ENCODE peak calls at places on chromosomes 12 and 14, in seven cellular contexts. One of them, this sample, is unnamed.
A peak's percentile ranks its signal among the peaks of the same experiment; 100 is the strongest.

GRCh38 chr14:65164825-65165135 is 62.5 kb upstream of the MAX start:
- DNase-seq in ovary: no peak
- DNase-seq in heart right ventricle: no peak
- DNase-seq in hepatocyte: no peak
- DNase-seq in brain microvascular endothelial cell: no peak
- DNase-seq in CD4-positive, alpha-beta memory T cell: no peak
- DNase-seq in A549: no peak
- DNase-seq in this sample: no peak

GRCh38 chr12:18546399-18546798 is 191.4 kb downstream of the PLCZ1 start:
- DNase-seq in ovary: no peak
- DNase-seq in heart right ventricle: no peak
- DNase-seq in hepatocyte: peak; percentile 32
- DNase-seq in brain microvascular endothelial cell: peak; percentile 57
- DNase-seq in CD4-positive, alpha-beta memory T cell: no peak
- DNase-seq in A549: no peak
- DNase-seq in this sample: no peak

GRCh38 chr14:105328070-105328677 is 13.6 kb downstream of the PACS2 start:
- DNase-seq in ovary: no peak
- DNase-seq in heart right ventricle: no peak
- DNase-seq in hepatocyte: no peak
- DNase-seq in brain microvascular endothelial cell: no peak
- DNase-seq in CD4-positive, alpha-beta memory T cell: no peak
- DNase-seq in A549: no peak
- DNase-seq in this sample: no peak

GRCh38 chr14:69154779-69155178 is 1.9 kb upstream of the DCAF5 start:
- DNase-seq in ovary: no peak
- DNase-seq in heart right ventricle: no peak
- DNase-seq in hepatocyte: peak; percentile 54
- DNase-seq in brain microvascular endothelial cell: peak; percentile 17
- DNase-seq in CD4-positive, alpha-beta memory T cell: no peak
- DNase-seq in A549: peak; percentile 65
- DNase-seq in this sample: no peak

GRCh38 chr12:26028953-26029740 is 70.7 kb downstream of the RASSF8 start:
- DNase-seq in ovary: no peak
- DNase-seq in heart right ventricle: no peak
- DNase-seq in hepatocyte: peak; percentile 58
- DNase-seq in brain microvascular endothelial cell: peak; percentile 45
- DNase-seq in CD4-positive, alpha-beta memory T cell: no peak
- DNase-seq in A549: peak; percentile 37
- DNase-seq in this sample: no peak

GRCh38 chr14:52547027-52547426 is 5.3 kb downstream of the TXNDC16 start:
- DNase-seq in ovary: no peak
- DNase-seq in heart right ventricle: no peak
- DNase-seq in hepatocyte: no peak
- DNase-seq in brain microvascular endothelial cell: no peak
- DNase-seq in CD4-positive, alpha-beta memory T cell: no peak
- DNase-seq in A549: no peak
- DNase-seq in this sample: no peak

GRCh38 chr12:39919790-39920189 is 186.1 kb downstream of the SLC2A13 start:
- DNase-seq in ovary: no peak
- DNase-seq in heart right ventricle: no peak
- DNase-seq in hepatocyte: no peak
- DNase-seq in brain microvascular endothelial cell: no peak
- DNase-seq in CD4-positive, alpha-beta memory T cell: no peak
- DNase-seq in A549: no peak
- DNase-seq in this sample: no peak

GRCh38 chr14:69543341-69544249 is 31.1 kb downstream of the CCDC177 start:
- DNase-seq in ovary: no peak
- DNase-seq in heart right ventricle: no peak
- DNase-seq in hepatocyte: peak; percentile 66
- DNase-seq in brain microvascular endothelial cell: peak; percentile 88
- DNase-seq in CD4-positive, alpha-beta memory T cell: peak; percentile 14
- DNase-seq in A549: peak; percentile 39
- DNase-seq in this sample: no peak

GRCh38 chr12:60052483-60052882 is 456.7 kb downstream of the SLC16A7 start:
- DNase-seq in ovary: no peak
- DNase-seq in heart right ventricle: no peak
- DNase-seq in hepatocyte: no peak
- DNase-seq in brain microvascular endothelial cell: peak; percentile 82
- DNase-seq in CD4-positive, alpha-beta memory T cell: no peak
- DNase-seq in A549: no peak
- DNase-seq in this sample: no peak

GRCh38 chr12:129594098-129594497 is 309.7 kb downstream of the TMEM132D start:
- DNase-seq in ovary: no peak
- DNase-seq in heart right ventricle: no peak
- DNase-seq in hepatocyte: no peak
- DNase-seq in brain microvascular endothelial cell: peak; percentile 34
- DNase-seq in CD4-positive, alpha-beta memory T cell: no peak
- DNase-seq in A549: no peak
- DNase-seq in this sample: no peak

GRCh38 chr12:101859664-101860607 is 17.4 kb upstream of the DRAM1 start:
- DNase-seq in ovary: no peak
- DNase-seq in heart right ventricle: no peak
- DNase-seq in hepatocyte: no peak
- DNase-seq in brain microvascular endothelial cell: no peak
- DNase-seq in CD4-positive, alpha-beta memory T cell: no peak
- DNase-seq in A549: no peak
- DNase-seq in this sample: no peak

GRCh38 chr12:52874573-52875435 is 26.0 kb upstream of the KRT78 start:
- DNase-seq in ovary: no peak
- DNase-seq in heart right ventricle: no peak
- DNase-seq in hepatocyte: peak; percentile 40
- DNase-seq in brain microvascular endothelial cell: no peak
- DNase-seq in CD4-positive, alpha-beta memory T cell: no peak
- DNase-seq in A549: no peak
- DNase-seq in this sample: no peak

GRCh38 chr12:113500662-113501435 is 29.2 kb upstream of the LHX5 start:
- DNase-seq in ovary: no peak
- DNase-seq in heart right ventricle: no peak
- DNase-seq in hepatocyte: no peak
- DNase-seq in brain microvascular endothelial cell: no peak
- DNase-seq in CD4-positive, alpha-beta memory T cell: no peak
- DNase-seq in A549: no peak
- DNase-seq in this sample: no peak

GRCh38 chr14:50964683-50965390 is 20.6 kb upstream of the PYGL start:
- DNase-seq in ovary: peak; percentile 71
- DNase-seq in heart right ventricle: no peak
- DNase-seq in hepatocyte: peak; percentile 88
- DNase-seq in brain microvascular endothelial cell: peak; percentile 98
- DNase-seq in CD4-positive, alpha-beta memory T cell: no peak
- DNase-seq in A549: peak; percentile 11
- DNase-seq in this sample: peak; percentile 82

GRCh38 chr12:78470354-78471195 is 394.0 kb upstream of the SYT1 start:
- DNase-seq in ovary: no peak
- DNase-seq in heart right ventricle: no peak
- DNase-seq in hepatocyte: peak; percentile 43
- DNase-seq in brain microvascular endothelial cell: peak; percentile 64
- DNase-seq in CD4-positive, alpha-beta memory T cell: no peak
- DNase-seq in A549: peak; percentile 6
- DNase-seq in this sample: no peak

GRCh38 chr12:100656806-100657205 is 83.3 kb downstream of the GAS2L3 start:
- DNase-seq in ovary: no peak
- DNase-seq in heart right ventricle: no peak
- DNase-seq in hepatocyte: no peak
- DNase-seq in brain microvascular endothelial cell: no peak
- DNase-seq in CD4-positive, alpha-beta memory T cell: no peak
- DNase-seq in A549: no peak
- DNase-seq in this sample: no peak

GRCh38 chr12:107027304-107028053 is 40.5 kb upstream of the MTERF2 start:
- DNase-seq in ovary: no peak
- DNase-seq in heart right ventricle: no peak
- DNase-seq in hepatocyte: peak; percentile 83
- DNase-seq in brain microvascular endothelial cell: peak; percentile 92
- DNase-seq in CD4-positive, alpha-beta memory T cell: peak; percentile 88
- DNase-seq in A549: peak; percentile 60
- DNase-seq in this sample: no peak

GRCh38 chr14:36091096-36091495 is 85.4 kb downstream of the PTCSC3 start:
- DNase-seq in ovary: no peak
- DNase-seq in heart right ventricle: no peak
- DNase-seq in hepatocyte: peak; percentile 82
- DNase-seq in brain microvascular endothelial cell: peak; percentile 39
- DNase-seq in CD4-positive, alpha-beta memory T cell: no peak
- DNase-seq in A549: peak; percentile 89
- DNase-seq in this sample: no peak

GRCh38 chr14:101132051-101132541 is 228.6 kb upstream of the RTL1 start:
- DNase-seq in ovary: no peak
- DNase-seq in heart right ventricle: no peak
- DNase-seq in hepatocyte: no peak
- DNase-seq in brain microvascular endothelial cell: no peak
- DNase-seq in CD4-positive, alpha-beta memory T cell: no peak
- DNase-seq in A549: no peak
- DNase-seq in this sample: no peak

GRCh38 chr12:106144847-106145246 is 6.1 kb upstream of the NUAK1 start:
- DNase-seq in ovary: no peak
- DNase-seq in heart right ventricle: no peak
- DNase-seq in hepatocyte: no peak
- DNase-seq in brain microvascular endothelial cell: peak; percentile 47
- DNase-seq in CD4-positive, alpha-beta memory T cell: no peak
- DNase-seq in A549: no peak
- DNase-seq in this sample: no peak

GRCh38 chr14:29109589-29109988 is 343.0 kb downstream of the FOXG1 start:
- DNase-seq in ovary: no peak
- DNase-seq in heart right ventricle: no peak
- DNase-seq in hepatocyte: no peak
- DNase-seq in brain microvascular endothelial cell: no peak
- DNase-seq in CD4-positive, alpha-beta memory T cell: no peak
- DNase-seq in A549: no peak
- DNase-seq in this sample: no peak

GRCh38 chr14:67436006-67436866 is 24.3 kb upstream of the PLEK2 start:
- DNase-seq in ovary: no peak
- DNase-seq in heart right ventricle: no peak
- DNase-seq in hepatocyte: no peak
- DNase-seq in brain microvascular endothelial cell: no peak
- DNase-seq in CD4-positive, alpha-beta memory T cell: no peak
- DNase-seq in A549: no peak
- DNase-seq in this sample: no peak

GRCh38 chr12:108194585-108194984 is 65.5 kb downstream of the WSCD2 start:
- DNase-seq in ovary: no peak
- DNase-seq in heart right ventricle: no peak
- DNase-seq in hepatocyte: no peak
- DNase-seq in brain microvascular endothelial cell: no peak
- DNase-seq in CD4-positive, alpha-beta memory T cell: no peak
- DNase-seq in A549: no peak
- DNase-seq in this sample: no peak

GRCh38 chr12:75623631-75624118 is 112.3 kb upstream of the KRR1 start:
- DNase-seq in ovary: no peak
- DNase-seq in heart right ventricle: no peak
- DNase-seq in hepatocyte: peak; percentile 39
- DNase-seq in brain microvascular endothelial cell: peak; percentile 40
- DNase-seq in CD4-positive, alpha-beta memory T cell: no peak
- DNase-seq in A549: peak; percentile 35
- DNase-seq in this sample: no peak
- H3K27ac ChIP-seq in ovary: no peak overlapping the region
- H3K27ac ChIP-seq in heart right ventricle: peak overlapping the region; percentile 5
- H3K27ac ChIP-seq in hepatocyte: no peak overlapping the region
- H3K27ac ChIP-seq in brain microvascular endothelial cell: peak overlapping the region; percentile 31
- H3K27ac ChIP-seq in CD4-positive, alpha-beta memory T cell: no peak overlapping the region
- H3K27ac ChIP-seq in A549: peak overlapping the region; percentile 86
- H3K27ac ChIP-seq in this sample: no peak overlapping the region

DNA sequence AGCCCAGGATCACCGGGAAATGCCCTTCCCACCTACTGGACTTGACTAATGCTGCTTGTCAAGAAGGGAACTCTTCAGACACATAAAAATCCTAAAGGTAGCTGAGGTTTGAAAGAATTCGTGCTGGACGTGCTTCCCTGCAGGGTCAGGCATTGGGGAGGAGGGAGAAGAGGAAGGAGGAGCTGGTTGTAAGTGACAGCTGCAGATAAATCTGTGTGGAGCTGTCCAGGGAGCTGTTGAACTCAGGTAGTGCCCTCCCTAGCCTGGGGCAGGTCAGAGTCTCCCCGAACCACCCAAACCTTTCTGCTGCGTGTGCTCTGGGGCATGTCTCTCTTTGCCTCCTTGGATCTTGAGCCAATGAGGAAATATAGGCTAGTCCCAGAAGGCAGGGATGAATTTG is 23.7 kb upstream of the FOS start:
- DNase-seq in ovary: no peak
- DNase-seq in heart right ventricle: no peak
- DNase-seq in hepatocyte: peak; percentile 44
- DNase-seq in brain microvascular endothelial cell: no peak
- DNase-seq in CD4-positive, alpha-beta memory T cell: no peak
- DNase-seq in A549: no peak
- DNase-seq in this sample: no peak
- H3K27ac ChIP-seq in ovary: no peak overlapping the region
- H3K27ac ChIP-seq in heart right ventricle: peak overlapping the region; percentile 51
- H3K27ac ChIP-seq in hepatocyte: peak overlapping the region; percentile 66
- H3K27ac ChIP-seq in brain microvascular endothelial cell: no peak overlapping the region
- H3K27ac ChIP-seq in CD4-positive, alpha-beta memory T cell: no peak overlapping the region
- H3K27ac ChIP-seq in A549: peak overlapping the region; percentile 7
- H3K27ac ChIP-seq in this sample: no peak overlapping the region

GRCh38 chr12:70149665-70150064 is 93.6 kb upstream of the CNOT2 start:
- DNase-seq in ovary: no peak
- DNase-seq in heart right ventricle: no peak
- DNase-seq in hepatocyte: no peak
- DNase-seq in brain microvascular endothelial cell: no peak
- DNase-seq in CD4-positive, alpha-beta memory T cell: no peak
- DNase-seq in A549: no peak
- DNase-seq in this sample: no peak

GRCh38 chr12:70154960-70155589 is 88.2 kb upstream of the CNOT2 start:
- DNase-seq in ovary: no peak
- DNase-seq in heart right ventricle: no peak
- DNase-seq in hepatocyte: no peak
- DNase-seq in brain microvascular endothelial cell: no peak
- DNase-seq in CD4-positive, alpha-beta memory T cell: no peak
- DNase-seq in A549: no peak
- DNase-seq in this sample: no peak

GRCh38 chr12:70151993-70152392 is 91.2 kb upstream of the CNOT2 start:
- DNase-seq in ovary: no peak
- DNase-seq in heart right ventricle: no peak
- DNase-seq in hepatocyte: no peak
- DNase-seq in brain microvascular endothelial cell: no peak
- DNase-seq in CD4-positive, alpha-beta memory T cell: no peak
- DNase-seq in A549: no peak
- DNase-seq in this sample: no peak

GRCh38 chr12:70154087-70154486 is 89.1 kb upstream of the CNOT2 start:
- DNase-seq in ovary: no peak
- DNase-seq in heart right ventricle: no peak
- DNase-seq in hepatocyte: no peak
- DNase-seq in brain microvascular endothelial cell: no peak
- DNase-seq in CD4-positive, alpha-beta memory T cell: no peak
- DNase-seq in A549: no peak
- DNase-seq in this sample: no peak

DNA sequence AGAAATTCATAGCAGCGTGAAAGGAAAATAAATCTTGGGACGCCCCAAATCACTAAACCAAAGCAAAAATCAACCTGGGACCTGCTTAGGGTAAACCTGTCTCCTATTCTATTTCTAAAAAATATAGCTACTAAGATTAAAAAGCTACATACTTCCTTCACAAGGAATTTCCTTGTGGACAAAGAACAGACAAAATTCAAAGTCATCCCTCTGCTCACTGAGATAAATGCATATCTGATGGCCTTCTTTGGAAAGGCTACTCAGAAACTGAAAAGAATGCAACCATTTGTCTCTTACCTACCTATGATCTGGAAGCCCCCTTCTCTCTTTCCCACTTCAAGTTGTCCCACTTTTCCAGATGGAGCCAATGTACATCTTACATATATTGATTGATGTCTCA is 93.0 kb upstream of the CNOT2 start:
- DNase-seq in ovary: no peak
- DNase-seq in heart right ventricle: no peak
- DNase-seq in hepatocyte: no peak
- DNase-seq in brain microvascular endothelial cell: no peak
- DNase-seq in CD4-positive, alpha-beta memory T cell: no peak
- DNase-seq in A549: no peak
- DNase-seq in this sample: no peak
- H3K27ac ChIP-seq in ovary: no peak overlapping the region
- H3K27ac ChIP-seq in heart right ventricle: no peak overlapping the region
- H3K27ac ChIP-seq in hepatocyte: no peak overlapping the region
- H3K27ac ChIP-seq in brain microvascular endothelial cell: no peak overlapping the region
- H3K27ac ChIP-seq in CD4-positive, alpha-beta memory T cell: no peak overlapping the region
- H3K27ac ChIP-seq in A549: no peak overlapping the region
- H3K27ac ChIP-seq in this sample: no peak overlapping the region

GRCh38 chr14:103136388-103137271 is 13.4 kb downstream of the TNFAIP2 start:
- DNase-seq in ovary: no peak
- DNase-seq in heart right ventricle: no peak
- DNase-seq in hepatocyte: peak; percentile 85
- DNase-seq in brain microvascular endothelial cell: peak; percentile 68
- DNase-seq in CD4-positive, alpha-beta memory T cell: no peak
- DNase-seq in A549: no peak
- DNase-seq in this sample: no peak
- H3K27ac ChIP-seq in ovary: no peak overlapping the region
- H3K27ac ChIP-seq in heart right ventricle: peak overlapping the region; percentile 50
- H3K27ac ChIP-seq in hepatocyte: peak overlapping the region; percentile 87
- H3K27ac ChIP-seq in brain microvascular endothelial cell: peak overlapping the region; percentile 57
- H3K27ac ChIP-seq in CD4-positive, alpha-beta memory T cell: no peak overlapping the region
- H3K27ac ChIP-seq in A549: peak overlapping the region; percentile 95
- H3K27ac ChIP-seq in this sample: no peak overlapping the region

This sample was measured in aorta.